ENCODE peak calls at places on chromosomes 2 and 18, in ten cellular contexts. One of them, this sample, is unnamed.

GRCh38 chr18:22391571-22392359 is 25.9 kb downstream of the CTAGE1 start:
- DNase-seq in NCI-H524: no peak
- DNase-seq in activated naive CD4-positive, alpha-beta T cell treated with anti-CD3 and anti-CD28 coated beads for 36 hours: no peak
- DNase-seq in activated T-cell treated with anti-CD3 and anti-CD28 coated beads for 24 hours: peak
- DNase-seq in left ventricle myocardium inferior: no peak
- DNase-seq in C1 segment of cervical spinal cord: no peak
- DNase-seq in skeletal muscle cell: peak
- DNase-seq in neural progenitor cell: no peak
- DNase-seq in heart left ventricle: peak
- DNase-seq in fibroblast of lung: peak
- DNase-seq in this sample: no peak

GRCh38 chr18:44625367-44625766 is 55.3 kb upstream of the SETBP1 start:
- DNase-seq in NCI-H524: peak
- DNase-seq in activated naive CD4-positive, alpha-beta T cell treated with anti-CD3 and anti-CD28 coated beads for 36 hours: no peak
- DNase-seq in activated T-cell treated with anti-CD3 and anti-CD28 coated beads for 24 hours: no peak
- DNase-seq in left ventricle myocardium inferior: no peak
- DNase-seq in C1 segment of cervical spinal cord: no peak
- DNase-seq in skeletal muscle cell: no peak
- DNase-seq in neural progenitor cell: no peak
- DNase-seq in heart left ventricle: no peak
- DNase-seq in fibroblast of lung: no peak
- DNase-seq in this sample: no peak

GRCh38 chr2:176106636-176107539 is at the start of gene HOXD11:
- DNase-seq in NCI-H524: no peak
- DNase-seq in activated naive CD4-positive, alpha-beta T cell treated with anti-CD3 and anti-CD28 coated beads for 36 hours: peak
- DNase-seq in activated T-cell treated with anti-CD3 and anti-CD28 coated beads for 24 hours: no peak
- DNase-seq in left ventricle myocardium inferior: no peak
- DNase-seq in C1 segment of cervical spinal cord: no peak
- DNase-seq in skeletal muscle cell: no peak
- DNase-seq in neural progenitor cell: peak
- DNase-seq in heart left ventricle: no peak
- DNase-seq in fibroblast of lung: no peak
- DNase-seq in this sample: no peak

GRCh38 chr2:232538671-232539070 is 821 bp upstream of the CHRNG start:
- DNase-seq in NCI-H524: no peak
- DNase-seq in activated naive CD4-positive, alpha-beta T cell treated with anti-CD3 and anti-CD28 coated beads for 36 hours: no peak
- DNase-seq in activated T-cell treated with anti-CD3 and anti-CD28 coated beads for 24 hours: no peak
- DNase-seq in left ventricle myocardium inferior: peak
- DNase-seq in C1 segment of cervical spinal cord: no peak
- DNase-seq in skeletal muscle cell: no peak
- DNase-seq in neural progenitor cell: no peak
- DNase-seq in heart left ventricle: no peak
- DNase-seq in fibroblast of lung: no peak
- DNase-seq in this sample: no peak

GRCh38 chr2:133484106-133484505 is 84.2 kb downstream of the NCKAP5 start:
- DNase-seq in NCI-H524: no peak
- DNase-seq in activated naive CD4-positive, alpha-beta T cell treated with anti-CD3 and anti-CD28 coated beads for 36 hours: no peak
- DNase-seq in activated T-cell treated with anti-CD3 and anti-CD28 coated beads for 24 hours: no peak
- DNase-seq in left ventricle myocardium inferior: no peak
- DNase-seq in C1 segment of cervical spinal cord: no peak
- DNase-seq in skeletal muscle cell: peak
- DNase-seq in neural progenitor cell: no peak
- DNase-seq in heart left ventricle: no peak
- DNase-seq in fibroblast of lung: no peak
- DNase-seq in this sample: no peak

GRCh38 chr2:102826904-102827303 is 65.1 kb downstream of the TMEM182 start:
- DNase-seq in NCI-H524: peak
- DNase-seq in activated naive CD4-positive, alpha-beta T cell treated with anti-CD3 and anti-CD28 coated beads for 36 hours: no peak
- DNase-seq in activated T-cell treated with anti-CD3 and anti-CD28 coated beads for 24 hours: no peak
- DNase-seq in left ventricle myocardium inferior: peak
- DNase-seq in C1 segment of cervical spinal cord: no peak
- DNase-seq in skeletal muscle cell: peak
- DNase-seq in neural progenitor cell: peak
- DNase-seq in heart left ventricle: peak
- DNase-seq in fibroblast of lung: peak
- DNase-seq in this sample: peak

GRCh38 chr18:31992836-31993575 is 25.6 kb upstream of the RNF125 start:
- DNase-seq in NCI-H524: no peak
- DNase-seq in activated naive CD4-positive, alpha-beta T cell treated with anti-CD3 and anti-CD28 coated beads for 36 hours: no peak
- DNase-seq in activated T-cell treated with anti-CD3 and anti-CD28 coated beads for 24 hours: no peak
- DNase-seq in left ventricle myocardium inferior: no peak
- DNase-seq in C1 segment of cervical spinal cord: no peak
- DNase-seq in skeletal muscle cell: no peak
- DNase-seq in neural progenitor cell: peak
- DNase-seq in heart left ventricle: no peak
- DNase-seq in fibroblast of lung: no peak
- DNase-seq in this sample: no peak

GRCh38 chr2:121625953-121626352 is 23.3 kb downstream of the CLASP1 start:
- DNase-seq in NCI-H524: peak
- DNase-seq in activated naive CD4-positive, alpha-beta T cell treated with anti-CD3 and anti-CD28 coated beads for 36 hours: no peak
- DNase-seq in activated T-cell treated with anti-CD3 and anti-CD28 coated beads for 24 hours: no peak
- DNase-seq in left ventricle myocardium inferior: no peak
- DNase-seq in C1 segment of cervical spinal cord: no peak
- DNase-seq in skeletal muscle cell: no peak
- DNase-seq in neural progenitor cell: no peak
- DNase-seq in heart left ventricle: no peak
- DNase-seq in fibroblast of lung: no peak
- DNase-seq in this sample: peak

GRCh38 chr2:99421469-99421868 is 68.3 kb downstream of the REV1 start:
- DNase-seq in NCI-H524: no peak
- DNase-seq in activated naive CD4-positive, alpha-beta T cell treated with anti-CD3 and anti-CD28 coated beads for 36 hours: no peak
- DNase-seq in activated T-cell treated with anti-CD3 and anti-CD28 coated beads for 24 hours: no peak
- DNase-seq in left ventricle myocardium inferior: no peak
- DNase-seq in C1 segment of cervical spinal cord: no peak
- DNase-seq in skeletal muscle cell: no peak
- DNase-seq in neural progenitor cell: no peak
- DNase-seq in heart left ventricle: no peak
- DNase-seq in fibroblast of lung: peak
- DNase-seq in this sample: no peak

GRCh38 chr18:8661754-8662573 is 43.4 kb upstream of the MTCL1 start:
- DNase-seq in NCI-H524: peak
- DNase-seq in activated naive CD4-positive, alpha-beta T cell treated with anti-CD3 and anti-CD28 coated beads for 36 hours: no peak
- DNase-seq in activated T-cell treated with anti-CD3 and anti-CD28 coated beads for 24 hours: no peak
- DNase-seq in left ventricle myocardium inferior: no peak
- DNase-seq in C1 segment of cervical spinal cord: no peak
- DNase-seq in skeletal muscle cell: no peak
- DNase-seq in neural progenitor cell: peak
- DNase-seq in heart left ventricle: no peak
- DNase-seq in fibroblast of lung: peak
- DNase-seq in this sample: no peak

GRCh38 chr2:241849616-241850543 is 8.8 kb downstream of the PDCD1 start:
- DNase-seq in NCI-H524: no peak
- DNase-seq in activated naive CD4-positive, alpha-beta T cell treated with anti-CD3 and anti-CD28 coated beads for 36 hours: no peak
- DNase-seq in activated T-cell treated with anti-CD3 and anti-CD28 coated beads for 24 hours: no peak
- DNase-seq in left ventricle myocardium inferior: peak
- DNase-seq in C1 segment of cervical spinal cord: no peak
- DNase-seq in skeletal muscle cell: no peak
- DNase-seq in neural progenitor cell: no peak
- DNase-seq in heart left ventricle: no peak
- DNase-seq in fibroblast of lung: no peak
- DNase-seq in this sample: peak

GRCh38 chr2:197308635-197309368 is 1.8 kb downstream of the ANKRD44 start:
- DNase-seq in NCI-H524: no peak
- DNase-seq in activated naive CD4-positive, alpha-beta T cell treated with anti-CD3 and anti-CD28 coated beads for 36 hours: no peak
- DNase-seq in activated T-cell treated with anti-CD3 and anti-CD28 coated beads for 24 hours: no peak
- DNase-seq in left ventricle myocardium inferior: no peak
- DNase-seq in C1 segment of cervical spinal cord: no peak
- DNase-seq in skeletal muscle cell: no peak
- DNase-seq in neural progenitor cell: no peak
- DNase-seq in heart left ventricle: no peak
- DNase-seq in fibroblast of lung: no peak
- DNase-seq in this sample: no peak

GRCh38 chr2:95530734-95531133 is 46.2 kb upstream of the TRIM43B start:
- DNase-seq in NCI-H524: no peak
- DNase-seq in activated naive CD4-positive, alpha-beta T cell treated with anti-CD3 and anti-CD28 coated beads for 36 hours: peak
- DNase-seq in activated T-cell treated with anti-CD3 and anti-CD28 coated beads for 24 hours: no peak
- DNase-seq in left ventricle myocardium inferior: no peak
- DNase-seq in C1 segment of cervical spinal cord: no peak
- DNase-seq in skeletal muscle cell: peak
- DNase-seq in neural progenitor cell: no peak
- DNase-seq in heart left ventricle: no peak
- DNase-seq in fibroblast of lung: peak
- DNase-seq in this sample: no peak

GRCh38 chr2:169490834-169491233 is 11.5 kb downstream of the BBS5 start:
- DNase-seq in NCI-H524: no peak
- DNase-seq in activated naive CD4-positive, alpha-beta T cell treated with anti-CD3 and anti-CD28 coated beads for 36 hours: no peak
- DNase-seq in activated T-cell treated with anti-CD3 and anti-CD28 coated beads for 24 hours: no peak
- DNase-seq in left ventricle myocardium inferior: no peak
- DNase-seq in C1 segment of cervical spinal cord: no peak
- DNase-seq in skeletal muscle cell: no peak
- DNase-seq in neural progenitor cell: no peak
- DNase-seq in heart left ventricle: no peak
- DNase-seq in fibroblast of lung: no peak
- DNase-seq in this sample: no peak

GRCh38 chr2:17646096-17646554 is 105.6 kb downstream of the VSNL1 start:
- DNase-seq in NCI-H524: no peak
- DNase-seq in activated naive CD4-positive, alpha-beta T cell treated with anti-CD3 and anti-CD28 coated beads for 36 hours: peak
- DNase-seq in activated T-cell treated with anti-CD3 and anti-CD28 coated beads for 24 hours: peak
- DNase-seq in left ventricle myocardium inferior: no peak
- DNase-seq in C1 segment of cervical spinal cord: no peak
- DNase-seq in skeletal muscle cell: peak
- DNase-seq in neural progenitor cell: peak
- DNase-seq in heart left ventricle: peak
- DNase-seq in fibroblast of lung: peak
- DNase-seq in this sample: no peak

GRCh38 chr2:241300000-241300399 is 15.5 kb downstream of the HDLBP start:
- DNase-seq in NCI-H524: no peak
- DNase-seq in activated naive CD4-positive, alpha-beta T cell treated with anti-CD3 and anti-CD28 coated beads for 36 hours: peak
- DNase-seq in activated T-cell treated with anti-CD3 and anti-CD28 coated beads for 24 hours: no peak
- DNase-seq in left ventricle myocardium inferior: no peak
- DNase-seq in C1 segment of cervical spinal cord: no peak
- DNase-seq in skeletal muscle cell: no peak
- DNase-seq in neural progenitor cell: no peak
- DNase-seq in heart left ventricle: no peak
- DNase-seq in fibroblast of lung: no peak
- DNase-seq in this sample: no peak